ENCODE peak calls at places on chromosomes 3 and 15, in eight cellular contexts. O is neural crest cell, K is heart left ventricle, J is chondrocyte, A is AG04449, B is brain microvascular endothelial cell, Z is astrocyte of the spinal cord, E is B cell. M is an unnamed sample.

GRCh38 chr3:112293368-112294321 is at the start of gene SLC9C1:
- DNase-seq in B (peak; percentile 79), Z (peak; percentile 85), O (peak; percentile 58), K (no peak), A (no peak), J (no peak), E (peak; percentile 13), M (peak; percentile 53)

GRCh38 chr3:71304261-71304646 is 279.3 kb downstream of the FOXP1 start:
- DNase-seq in J (no peak), O (no peak), E (no peak), B (no peak), K (no peak), A (no peak), Z (no peak), M (no peak)

GRCh38 chr15:48703544-48703943 is 58.0 kb upstream of the FBN1 start:
- DNase-seq in A (peak; percentile 44), Z (peak; percentile 79), J (no peak), K (no peak), B (peak; percentile 59), O (no peak), E (no peak), M (no peak)

GRCh38 chr3:150097588-150097890 is 126.8 kb upstream of the PFN2 start:
- DNase-seq in K (no peak), E (no peak), Z (peak; percentile 78), B (peak; percentile 45), O (no peak), A (no peak), J (no peak), M (no peak)

GRCh38 chr3:61955483-61955882 is 394.1 kb downstream of the PTPRG start:
- DNase-seq in O (no peak), K (no peak), E (no peak), B (no peak), Z (no peak), J (no peak), A (no peak), M (no peak)

GRCh38 chr3:146498002-146498736 is 28.8 kb upstream of the PLSCR2 start:
- DNase-seq in O (no peak), J (no peak), K (no peak), B (no peak), Z (no peak), E (no peak), A (no peak), M (no peak)

GRCh38 chr15:99983171-99983891 is 250.1 kb upstream of the LYSMD4 start:
- DNase-seq in J (peak; percentile 82), A (no peak), Z (peak; percentile 43), O (no peak), E (no peak), B (no peak), K (no peak), M (no peak)

GRCh38 chr3:122318620-122319019 is 6.4 kb upstream of the CSTA start:
- DNase-seq in Z (no peak), B (no peak), K (no peak), O (no peak), E (no peak), J (no peak), A (no peak), M (no peak)

GRCh38 chr3:187880438-187880837 is 135.2 kb upstream of the BCL6 start:
- DNase-seq in B (peak; percentile 24), K (no peak), A (no peak), Z (no peak), J (no peak), O (no peak), E (no peak), M (no peak)

DNA sequence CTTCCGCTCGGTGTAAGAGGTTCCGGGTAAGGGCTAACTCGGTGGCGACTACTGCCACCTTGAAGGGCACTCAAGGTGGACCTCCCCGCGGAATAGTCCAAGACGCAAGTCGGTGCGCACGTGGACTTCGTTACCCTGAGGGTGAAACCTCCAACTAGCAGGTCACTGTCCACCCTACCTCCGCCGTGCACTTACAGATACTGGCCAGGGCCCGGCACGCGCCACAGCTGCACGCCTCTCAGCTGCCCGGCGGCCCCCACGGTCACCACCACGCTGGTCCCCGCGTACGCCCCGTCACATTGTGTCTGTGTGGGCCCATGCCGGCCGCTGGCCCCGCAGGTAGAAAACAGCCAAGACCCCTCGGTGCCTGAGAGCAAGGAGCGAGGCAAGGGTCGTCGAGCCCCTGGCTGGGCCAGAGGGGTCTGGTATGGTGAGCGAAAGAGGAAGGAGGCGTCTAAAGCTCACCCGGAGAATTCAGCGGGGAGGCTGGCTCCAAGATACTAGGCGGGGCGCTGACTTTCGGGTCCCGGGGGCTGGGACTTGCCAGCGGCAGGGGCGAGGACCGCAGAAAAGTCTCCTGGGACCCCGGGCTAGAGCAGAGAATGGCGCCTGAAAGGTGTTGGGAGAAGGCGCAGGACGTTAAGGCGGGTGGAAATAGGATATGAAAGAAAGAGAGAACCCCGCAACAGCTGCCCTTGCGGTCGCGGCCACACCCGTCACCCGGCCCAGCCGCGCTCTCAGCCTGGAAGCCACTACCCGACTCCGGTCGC is 930 bp downstream of the LTK start:
- DNase-seq in A (no peak), O (peak; percentile 26), J (no peak), Z (no peak), K (peak; percentile 43), E (peak; percentile 84), B (no peak), M (peak; percentile 45)
- TF ChIP-seq CTCF in A (no peak), O (no peak), J (no peak), Z (no peak), K (no peak), E (no peak), B (no peak), M (no peak)

GRCh38 chr3:33440578-33441321 is 545 bp upstream of the UBP1 start:
- DNase-seq in J (peak; percentile 90), K (peak; percentile 90), E (peak; percentile 81), Z (peak; percentile 100), A (peak; percentile 100), B (peak; percentile 100), O (peak; percentile 95), M (peak; percentile 96)

GRCh38 chr3:33438284-33438668 is 1.9 kb downstream of the UBP1 start:
- DNase-seq in O (no peak), A (no peak), Z (peak; percentile 65), B (no peak), E (no peak), K (no peak), J (no peak), M (no peak)

GRCh38 chr3:33438871-33439270 is 1.3 kb downstream of the UBP1 start:
- DNase-seq in A (no peak), O (no peak), J (no peak), B (no peak), E (no peak), K (no peak), Z (no peak), M (no peak)

GRCh38 chr3:33440328-33440577 is at the start of gene UBP1:
- DNase-seq in B (no peak), E (peak; percentile 93), J (peak; percentile 100), O (no peak), A (no peak), K (peak; percentile 100), Z (peak; percentile 100), M (no peak)

GRCh38 chr3:33439421-33440327 is 531 bp downstream of the UBP1 start:
- DNase-seq in A (no peak), E (peak; percentile 85), B (peak; percentile 18), Z (peak; percentile 37), K (peak; percentile 74), O (peak; percentile 44), J (peak; percentile 89), M (peak; percentile 70)
- TF ChIP-seq CTCF in A (peak; percentile 27), E (no peak), B (peak; percentile 21), Z (no peak), K (peak; percentile 31), O (peak; percentile 43), J (peak; percentile 73), M (peak; percentile 57)

DNA sequence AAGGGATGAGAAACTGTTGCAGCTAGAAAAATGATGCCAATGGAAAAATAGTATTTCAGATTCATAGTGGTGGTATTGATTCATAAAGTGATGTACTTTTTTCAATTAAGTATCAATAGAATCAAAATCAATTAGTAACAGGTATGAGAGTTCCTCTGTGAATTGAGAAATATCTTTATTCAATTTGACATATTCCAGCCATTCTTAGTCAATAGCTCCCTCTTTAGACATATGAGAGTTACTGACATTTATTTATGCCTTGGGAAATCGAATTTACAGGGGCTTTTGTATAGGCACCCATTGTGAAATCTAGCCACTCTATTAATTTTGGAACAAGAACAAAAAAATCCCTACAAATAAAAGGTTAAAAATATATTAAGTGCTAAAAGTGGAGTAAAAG is 386.9 kb upstream of the CNTN3 start:
- DNase-seq in J (no peak), B (no peak), A (no peak), Z (no peak), K (no peak), O (no peak), E (no peak), M (peak; percentile 6)
- TF ChIP-seq CTCF in J (peak; percentile 86), B (no peak), A (peak; percentile 15), Z (no peak), K (peak; percentile 36), O (peak; percentile 66), E (no peak), M (peak; percentile 12)

GRCh38 chr15:25694238-25694584 is 168.9 kb downstream of the ATP10A start:
- DNase-seq in B (no peak), E (no peak), J (peak; percentile 36), O (no peak), Z (no peak), K (no peak), A (no peak), M (no peak)

GRCh38 chr15:25695875-25696760 is 167.0 kb downstream of the ATP10A start:
- DNase-seq in J (peak; percentile 36), E (no peak), A (no peak), Z (no peak), O (peak; percentile 11), K (no peak), B (no peak), M (no peak)

GRCh38 chr15:25691544-25692430 is 171.3 kb downstream of the ATP10A start:
- DNase-seq in J (peak; percentile 34), A (no peak), B (peak; percentile 16), K (no peak), E (no peak), Z (peak; percentile 45), O (no peak), M (no peak)

GRCh38 chr15:25694823-25695312 is 168.3 kb downstream of the ATP10A start:
- DNase-seq in K (no peak), Z (no peak), E (no peak), B (no peak), A (no peak), O (no peak), J (peak; percentile 83), M (no peak)

GRCh38 chr15:25693321-25694237 is 169.5 kb downstream of the ATP10A start:
- DNase-seq in A (no peak), J (peak; percentile 57), B (peak; percentile 14), O (peak; percentile 43), K (no peak), E (no peak), Z (peak; percentile 26), M (no peak)
- TF ChIP-seq CTCF in A (peak; percentile 86), J (peak; percentile 82), B (peak; percentile 82), O (peak; percentile 61), K (peak; percentile 61), E (peak; percentile 35), Z (peak; percentile 81), M (peak; percentile 39)

M was measured in GM10248.